ENCODE peak calls at places on chromosomes 13 and 19, in six cellular contexts. H, N, L, X, R and P are unnamed samples. For H3K36me3, the result is how much of the 10 kb centered on the place peaks cover.

GRCh38 chr13:114099918-114100445 is 32.4 kb downstream of the RASA3 start:
- DNase-seq in H (peak), N (peak), X (no peak), L (peak), R (no peak), P (no peak)

GRCh38 chr13:59458908-59459579 is 704.7 kb downstream of the DIAPH3 start:
- DNase-seq in L (no peak), N (no peak), R (no peak), X (no peak), H (no peak), P (no peak)

GRCh38 chr13:23709521-23709920 is 139.3 kb downstream of the TNFRSF19 start:
- DNase-seq in N (no peak), X (no peak), R (no peak), L (no peak), H (no peak), P (no peak)

GRCh38 chr19:53982056-53982455 is 9.4 kb upstream of the CACNG6 start:
- DNase-seq in R (no peak), X (no peak), H (no peak), L (peak), N (no peak), P (no peak)

GRCh38 chr19:45798995-45799517 is 6.4 kb upstream of the DMWD start:
- DNase-seq in H (no peak), N (peak), L (peak), R (peak), X (peak), P (no peak)

GRCh38 chr19:14300281-14300680 is 81.0 kb upstream of the ADGRE5 start:
- DNase-seq in R (no peak), N (no peak), H (peak), X (no peak), L (no peak), P (no peak)

GRCh38 chr13:93224545-93224944 is 2.1 kb upstream of the GPC6 start:
- DNase-seq in H (no peak), X (no peak), L (no peak), R (no peak), N (peak), P (peak)

GRCh38 chr13:21100211-21100610 is 38.8 kb upstream of the LATS2 start:
- DNase-seq in N (no peak), L (no peak), R (no peak), H (no peak), X (no peak), P (no peak)

GRCh38 chr19:55256562-55257460 is 2.0 kb downstream of the PPP6R1 start:
- DNase-seq in H (no peak), N (peak), L (no peak), R (no peak), X (no peak), P (no peak)

GRCh38 chr13:88726075-88726474 is 1054.9 kb downstream of the SLITRK5 start:
- DNase-seq in X (no peak), L (no peak), N (no peak), H (no peak), R (no peak), P (no peak)

GRCh38 chr13:62129000-62129551 is 713.4 kb upstream of the PCDH20 start:
- DNase-seq in N (no peak), H (no peak), L (no peak), R (no peak), X (no peak), P (no peak)

GRCh38 chr19:10092648-10093294 is 6.7 kb downstream of the SHFL start:
- DNase-seq in H (no peak), X (no peak), L (no peak), R (no peak), N (no peak), P (no peak)

GRCh38 chr13:110458017-110458416 is 103.5 kb downstream of the RAB20 start:
- DNase-seq in L (no peak), N (no peak), H (no peak), X (no peak), R (no peak), P (no peak)

GRCh38 chr19:33207040-33207620 is 13.0 kb downstream of the LRP3 start:
- DNase-seq in R (no peak), H (no peak), L (no peak), X (no peak), N (no peak), P (no peak)

GRCh38 chr19:28296506-28296905 is 916.4 kb downstream of the UQCRFS1 start:
- DNase-seq in L (no peak), N (no peak), X (no peak), R (no peak), H (no peak), P (no peak)

GRCh38 chr19:310141-310651 is 19.0 kb upstream of the PLPP2 start:
- DNase-seq in L (no peak), X (no peak), R (no peak), N (no peak), H (no peak), P (no peak)

GRCh38 chr19:27753622-27754021 is 1459.3 kb downstream of the UQCRFS1 start:
- DNase-seq in N (no peak), H (no peak), R (no peak), L (no peak), X (no peak), P (no peak)

GRCh38 chr19:6374711-6375410 is 872 bp downstream of the PSPN start:
- DNase-seq in X (no peak), N (no peak), H (no peak), L (no peak), R (no peak), P (no peak)

GRCh38 chr19:6376512-6377193 is 920 bp upstream of the PSPN start:
- DNase-seq in R (no peak), N (no peak), L (no peak), X (no peak), H (no peak), P (no peak)

GRCh38 chr19:6374179-6374709 is 1.5 kb downstream of the PSPN start:
- DNase-seq in L (no peak), R (no peak), X (no peak), N (no peak), H (no peak), P (no peak)

GRCh38 chr19:6373813-6374108 is 1.2 kb downstream of the ALKBH7 start:
- DNase-seq in H (no peak), L (no peak), X (no peak), R (peak), N (no peak), P (no peak)

DNA sequence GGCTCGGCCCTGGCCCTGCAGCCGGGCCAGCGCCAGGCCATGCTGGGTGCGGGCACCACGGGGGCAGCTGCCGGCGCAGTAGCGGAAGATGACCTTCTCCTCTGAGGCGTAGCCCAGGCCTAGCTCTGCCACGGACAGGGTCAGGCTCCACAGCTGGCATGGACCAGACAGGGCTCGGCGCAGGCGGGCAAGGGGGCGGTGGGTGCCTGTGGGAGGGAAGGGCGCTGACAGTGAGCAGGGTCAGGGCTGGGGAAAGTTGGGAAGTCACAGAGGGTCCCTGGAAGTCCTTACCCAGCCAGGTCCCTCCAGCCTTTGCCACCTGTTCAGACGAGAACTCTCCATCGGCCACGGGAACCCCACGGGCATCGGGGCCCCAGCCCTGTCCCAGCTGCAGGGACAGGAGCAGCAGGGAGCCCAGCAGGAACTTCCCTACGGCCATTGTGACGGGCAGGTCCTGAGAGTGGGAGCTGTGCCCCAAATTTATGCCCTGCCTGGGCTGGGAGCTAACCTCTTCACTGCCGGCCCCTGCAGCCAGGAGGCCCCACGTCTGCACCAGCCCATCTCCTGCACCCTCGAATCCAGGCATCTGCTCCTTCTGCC is at the start of gene PSPN:
- DNase-seq in N (no peak), H (no peak), R (no peak), L (peak), X (no peak), P (no peak)
- TF ChIP-seq ZNF274 in N (no peak), H (no peak), R (no peak), L (no peak), X (no peak), P (no peak)

DNA sequence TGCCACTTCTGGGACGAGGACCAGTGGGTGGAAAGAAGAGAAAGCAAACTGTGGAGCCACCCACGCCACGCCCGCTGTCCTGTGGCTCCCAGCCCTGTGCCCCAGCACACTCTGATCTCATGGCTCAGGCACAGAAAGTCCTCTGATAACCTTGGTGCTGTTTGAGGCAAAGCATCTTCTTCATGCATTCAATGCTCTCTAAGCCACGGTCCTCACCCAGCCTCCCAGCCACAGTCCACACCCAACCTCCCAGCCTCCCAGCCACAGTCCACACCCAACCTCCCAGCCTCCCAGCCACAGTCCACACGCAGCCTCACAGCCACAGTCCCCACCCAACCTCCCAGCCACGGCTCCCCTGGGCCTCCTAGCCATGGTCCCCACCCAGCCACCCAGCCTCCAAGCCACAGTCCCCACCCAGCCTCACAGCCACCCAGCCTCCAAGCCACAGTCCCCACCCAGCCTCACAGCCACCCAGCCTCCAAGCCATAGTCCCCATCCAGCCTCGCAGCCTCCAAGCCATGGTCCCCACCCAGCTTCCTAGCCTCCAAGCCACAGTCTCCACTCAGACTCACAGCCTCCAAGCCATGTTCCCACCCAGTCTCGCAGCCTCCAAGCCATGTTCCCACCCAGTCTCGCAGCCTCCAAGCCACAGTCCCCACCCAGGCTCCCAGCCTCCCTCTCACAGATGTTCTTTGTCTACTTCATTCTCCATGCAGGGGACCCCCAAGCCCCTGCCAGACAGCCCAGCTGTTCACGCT is 74.9 kb downstream of the SOX1 start:
- DNase-seq in R (no peak), N (no peak), X (no peak), H (no peak), L (no peak), P (no peak)
- TF ChIP-seq YY1 in R (no peak), N (no peak), X (no peak), H (no peak), L (no peak), P (no peak)

GRCh38 chr19:5588441-5588840 is 20.7 kb upstream of the TINCR start:
- DNase-seq in R (no peak), H (no peak), L (no peak), X (no peak), N (no peak), P (no peak)

GRCh38 chr19:5587661-5588060 is 19.9 kb upstream of the TINCR start:
- DNase-seq in X (no peak), N (no peak), L (no peak), R (no peak), H (no peak), P (no peak)

GRCh38 chr19:5585461-5586299 is 17.9 kb upstream of the TINCR start:
- DNase-seq in L (peak), R (peak), N (no peak), H (no peak), X (no peak), P (peak)

GRCh38 chr19:5587071-5587455 is 19.3 kb upstream of the TINCR start:
- DNase-seq in L (no peak), H (no peak), X (no peak), N (no peak), R (no peak), P (no peak)

DNA sequence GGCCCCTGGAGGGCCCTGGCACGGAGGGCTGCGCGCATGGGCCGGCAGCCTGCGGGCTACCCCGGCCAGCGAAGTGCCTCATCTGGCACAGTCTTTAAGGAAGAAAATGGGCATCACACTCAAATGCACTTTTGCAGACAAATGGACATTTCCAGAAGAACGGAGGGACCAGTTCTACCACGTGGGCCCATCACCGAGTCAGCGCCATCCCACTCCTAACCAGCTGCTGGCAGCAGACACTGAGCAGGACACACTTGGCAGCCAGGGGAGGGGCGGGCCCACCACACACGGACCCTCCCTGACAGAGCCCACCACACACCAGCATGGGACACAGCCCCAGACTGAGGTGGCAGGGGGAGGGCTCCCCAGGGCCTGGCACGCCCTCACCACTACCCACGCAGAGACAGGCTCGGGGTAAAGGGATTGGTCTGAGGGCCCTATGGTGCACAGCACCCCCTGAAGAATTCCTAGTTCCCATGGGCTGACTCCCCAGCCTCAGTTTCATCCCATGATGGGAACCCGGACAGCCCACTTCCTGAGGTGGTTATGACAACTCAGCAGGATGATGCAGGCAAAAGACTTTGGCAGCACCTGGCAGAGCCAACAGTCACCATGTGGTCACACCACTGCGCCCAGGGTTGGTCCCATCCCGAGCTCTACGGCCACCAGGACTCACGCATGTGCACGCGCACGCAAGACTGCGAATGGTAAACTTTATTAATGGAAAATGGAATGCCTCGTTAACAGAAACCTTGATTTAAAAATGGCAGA is 18.7 kb upstream of the TINCR start:
- DNase-seq in X (no peak), N (no peak), L (no peak), H (no peak), R (no peak), P (no peak)
- H3K36me3 ChIP-seq in X (under half), N (under half), L (under half), H (under half), R (half or more), P (half or more)

DNA sequence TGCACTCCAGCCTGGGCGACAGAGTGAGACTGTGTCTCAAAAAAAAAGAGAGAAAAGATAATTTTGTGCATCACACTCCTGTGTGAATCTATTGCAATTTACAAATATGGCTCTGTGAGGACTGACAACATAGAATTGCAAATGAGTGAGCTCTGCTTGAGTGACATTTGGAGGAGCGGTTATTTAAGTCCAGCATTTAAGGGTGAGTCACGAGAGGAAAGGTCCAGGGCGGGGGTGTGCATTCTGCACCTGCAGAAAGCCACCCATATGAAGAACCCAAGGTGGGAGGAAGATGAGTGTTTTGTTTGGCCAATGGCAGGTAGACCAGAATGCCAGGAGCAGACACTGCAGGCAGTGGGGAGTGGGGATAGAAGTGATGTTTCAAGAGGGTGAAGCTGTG is 58.6 kb downstream of the DGKH start:
- DNase-seq in L (no peak), X (no peak), H (no peak), N (no peak), R (no peak), P (no peak)
- TF ChIP-seq ZNF274 in L (no peak), X (no peak), H (no peak), N (no peak), R (no peak), P (no peak)

DNA sequence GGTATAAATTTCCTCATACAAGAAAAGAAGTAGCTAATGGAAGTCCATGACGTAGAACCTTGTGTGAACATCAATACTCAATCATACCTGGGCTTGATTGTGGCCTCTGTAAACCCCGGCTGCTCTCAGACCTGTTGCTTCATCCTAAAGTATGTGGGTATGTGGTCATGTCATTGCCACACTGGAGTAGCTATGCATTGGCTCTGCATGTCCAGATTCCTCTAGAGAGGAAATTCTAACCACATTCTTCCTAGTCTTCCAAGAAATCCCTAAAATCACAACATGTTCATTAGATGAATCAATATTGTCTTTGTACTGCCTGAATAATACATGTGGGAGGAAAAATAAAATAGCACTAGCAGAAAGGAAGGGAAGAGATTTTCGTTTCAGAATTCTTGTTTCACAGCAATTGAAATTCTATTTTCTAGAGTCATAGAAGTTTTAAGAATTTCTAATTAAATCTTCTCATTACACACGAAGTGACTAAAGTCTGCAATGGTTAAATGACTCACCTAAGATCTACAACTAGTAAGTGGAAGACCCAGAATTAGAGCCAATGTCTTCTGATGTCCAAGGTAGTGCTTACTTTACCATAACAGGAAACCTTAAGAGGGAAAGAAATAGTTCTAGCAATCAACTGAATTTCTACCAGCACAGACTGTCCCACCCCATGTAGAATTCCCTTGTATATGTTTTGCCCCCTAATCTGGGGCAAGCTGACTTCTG is 28.0 kb downstream of the RXFP2 start:
- DNase-seq in L (no peak), R (no peak), X (no peak), N (no peak), H (no peak), P (no peak)
- TF ChIP-seq YY1 in L (no peak), R (no peak), X (no peak), N (no peak), H (no peak), P (no peak)

GRCh38 chr13:104530741-104531140 is 1464.5 kb upstream of the SLC10A2 start:
- DNase-seq in X (no peak), N (no peak), H (no peak), R (no peak), L (no peak), P (no peak)

GRCh38 chr13:104522235-104523072 is 1456.2 kb upstream of the SLC10A2 start:
- DNase-seq in X (no peak), N (no peak), R (no peak), L (no peak), H (no peak), P (no peak)

DNA sequence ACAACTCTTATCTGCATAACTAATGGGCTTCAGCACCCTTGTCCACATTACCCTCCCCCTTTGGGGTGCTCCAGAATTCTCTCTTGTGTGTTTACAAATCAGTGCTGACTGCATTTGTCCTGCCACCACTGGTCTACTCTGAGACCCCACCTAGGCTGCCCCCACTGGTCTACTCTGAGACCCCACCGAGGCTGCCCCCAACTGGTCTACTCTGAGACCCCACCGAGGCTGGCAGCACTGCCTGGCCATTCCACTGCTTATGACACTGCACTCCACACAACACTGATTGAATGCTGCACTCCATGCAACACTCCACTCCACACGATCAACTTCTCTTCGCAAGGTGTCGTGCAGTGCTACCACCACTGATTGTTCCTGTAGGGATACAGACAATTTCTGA is 1459.2 kb upstream of the SLC10A2 start:
- DNase-seq in H (no peak), X (no peak), R (no peak), N (no peak), L (no peak), P (no peak)
- H3K36me3 ChIP-seq in H (under half), X (under half), R (under half), N (under half), L (under half), P (under half)

GRCh38 chr13:41614671-41615519 is 157.5 kb downstream of the RGCC start:
- DNase-seq in H (no peak), L (no peak), R (no peak), X (no peak), N (no peak), P (no peak)
- TF ChIP-seq ZNF274 in H (no peak), L (no peak), R (no peak), X (no peak), N (no peak), P (no peak)